ENCODE peak calls at places on chromosomes 1 and 21, in seven cellular contexts. M is SK-N-SH, V is HepG2, X is HCT116, R is K562, U is GM12878, L is H1. Y is an unnamed sample.
A peak's percentile ranks its signal among the peaks of the same experiment; 100 is the strongest.

GRCh38 chr1:229024528-229025119 is 246.3 kb upstream of the RAB4A start:
- DNase-seq in M (no peak), V (peak; percentile 59), X (peak; percentile 57), R (peak; percentile 74), U (no peak), L (no peak), Y (peak; percentile 18)

GRCh38 chr1:17023103-17023502 is 11.4 kb upstream of the ATP13A2 start:
- DNase-seq in M (no peak), V (no peak), X (no peak), R (no peak), U (peak; percentile 49), L (no peak), Y (no peak)

GRCh38 chr21:45154511-45155508 is 80.4 kb downstream of the ADARB1 start:
- DNase-seq in M (peak; percentile 87), V (no peak), X (no peak), R (peak; percentile 22), U (no peak), L (peak; percentile 46), Y (no peak)

GRCh38 chr1:57860931-57861600 is 437.2 kb upstream of the DAB1 start:
- DNase-seq in M (no peak), V (no peak), X (no peak), R (no peak), U (no peak), L (no peak), Y (no peak)

GRCh38 chr1:219791766-219792165 is 136.6 kb downstream of the SLC30A10 start:
- DNase-seq in M (no peak), V (no peak), X (no peak), R (no peak), U (no peak), L (no peak), Y (no peak)

GRCh38 chr1:24110642-24111263 is 1.2 kb downstream of the MYOM3 start:
- DNase-seq in M (peak; percentile 93), V (no peak), X (no peak), R (no peak), U (no peak), L (no peak), Y (no peak)

GRCh38 chr1:154348429-154349076 is 23.2 kb downstream of the ATP8B2 start:
- DNase-seq in M (no peak), V (no peak), X (no peak), R (peak; percentile 81), U (no peak), L (no peak), Y (no peak)

GRCh38 chr1:232377494-232377770 is 252.5 kb downstream of the SIPA1L2 start:
- DNase-seq in M (no peak), V (peak; percentile 12), X (peak; percentile 63), R (no peak), U (no peak), L (no peak), Y (no peak)

GRCh38 chr1:33300673-33301072 is 20.2 kb downstream of the A3GALT2 start:
- DNase-seq in M (no peak), V (no peak), X (no peak), R (no peak), U (no peak), L (no peak), Y (no peak)

GRCh38 chr1:19404748-19405147 is 80.6 kb downstream of the CAPZB start:
- DNase-seq in M (no peak), V (no peak), X (no peak), R (no peak), U (no peak), L (no peak), Y (no peak)

GRCh38 chr21:45856422-45856821 is 125.1 kb upstream of the COL6A1 start:
- DNase-seq in M (no peak), V (no peak), X (no peak), R (no peak), U (no peak), L (no peak), Y (no peak)

GRCh38 chr1:175503538-175503937 is 239.9 kb downstream of the TNR start:
- DNase-seq in M (no peak), V (no peak), X (no peak), R (no peak), U (no peak), L (no peak), Y (no peak)

GRCh38 chr1:113811353-113811887 is 856 bp downstream of the RSBN1 start:
- DNase-seq in M (peak; percentile 19), V (peak; percentile 9), X (no peak), R (peak; percentile 68), U (no peak), L (no peak), Y (peak; percentile 11)

GRCh38 chr1:225449261-225449660 is 21.4 kb upstream of the LBR start:
- DNase-seq in M (no peak), V (no peak), X (peak; percentile 64), R (no peak), U (no peak), L (no peak), Y (no peak)

GRCh38 chr1:54987830-54988705 is 7.6 kb downstream of the TMEM61 start:
- DNase-seq in M (peak; percentile 84), V (no peak), X (no peak), R (no peak), U (no peak), L (no peak), Y (no peak)

GRCh38 chr1:185696419-185697150 is 37.6 kb upstream of the HMCN1 start:
- DNase-seq in M (no peak), V (no peak), X (no peak), R (no peak), U (no peak), L (no peak), Y (no peak)

GRCh38 chr1:151837841-151838490 is 1.7 kb downstream of the C2CD4D start:
- DNase-seq in M (no peak), V (no peak), X (no peak), R (no peak), U (no peak), L (no peak), Y (no peak)

GRCh38 chr1:27233677-27234053 is 767 bp upstream of the WDTC1 start:
- DNase-seq in M (no peak), V (no peak), X (no peak), R (peak; percentile 50), U (no peak), L (no peak), Y (no peak)

GRCh38 chr1:64243757-64244080 is 40.3 kb downstream of the UBE2U start:
- DNase-seq in M (no peak), V (no peak), X (no peak), R (no peak), U (no peak), L (no peak), Y (no peak)

GRCh38 chr1:217134857-217135568 is 411.8 kb upstream of the ESRRG start:
- DNase-seq in M (peak; percentile 77), V (no peak), X (no peak), R (no peak), U (no peak), L (peak; percentile 73), Y (no peak)

GRCh38 chr1:154514066-154514553 is 11.9 kb upstream of the SHE start:
- DNase-seq in M (no peak), V (no peak), X (no peak), R (no peak), U (no peak), L (no peak), Y (no peak)

GRCh38 chr1:162470216-162470615 is 27.4 kb upstream of the UHMK1 start:
- DNase-seq in M (no peak), V (no peak), X (no peak), R (no peak), U (no peak), L (no peak), Y (no peak)

GRCh38 chr1:241253491-241253890 is 103.5 kb downstream of the RGS7 start:
- DNase-seq in M (no peak), V (no peak), X (no peak), R (no peak), U (no peak), L (no peak), Y (no peak)

DNA sequence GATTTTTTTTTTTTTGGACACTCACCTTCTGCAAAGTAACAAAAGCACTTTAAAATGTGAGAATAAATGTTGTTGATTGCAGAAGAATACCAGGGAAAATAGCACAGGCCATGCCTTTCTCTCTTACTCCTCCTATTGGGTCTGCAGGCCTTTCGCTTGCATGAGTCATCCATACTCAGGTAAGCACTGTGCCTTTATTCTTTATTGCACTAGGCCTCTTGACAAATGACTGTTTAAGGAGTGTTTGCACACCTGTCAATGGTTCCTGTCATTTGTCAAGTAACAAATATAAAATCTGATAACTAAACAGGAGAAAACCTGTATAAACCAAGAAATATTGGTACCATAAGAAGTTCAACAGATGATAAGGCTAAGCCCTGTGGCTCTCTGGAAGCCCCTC is 106.5 kb downstream of the RGS7 start:
- DNase-seq in M (no peak), V (no peak), X (no peak), R (no peak), U (no peak), L (no peak), Y (peak; percentile 26)
- TF ChIP-seq JUND in M (no peak), V (no peak), X (no peak), R (no peak), U (no peak), L (peak; percentile 49), Y (no peak)

GRCh38 chr1:45880930-45881329 is 77.5 kb downstream of the MAST2 start:
- DNase-seq in M (no peak), V (no peak), X (no peak), R (no peak), U (no peak), L (no peak), Y (no peak)

GRCh38 chr1:45887156-45887842 is 83.9 kb downstream of the MAST2 start:
- DNase-seq in M (no peak), V (peak; percentile 47), X (no peak), R (no peak), U (no peak), L (no peak), Y (no peak)

GRCh38 chr1:45886229-45886628 is 82.8 kb downstream of the MAST2 start:
- DNase-seq in M (no peak), V (no peak), X (no peak), R (no peak), U (no peak), L (no peak), Y (no peak)

GRCh38 chr1:45883633-45884032 is 80.2 kb downstream of the MAST2 start:
- DNase-seq in M (no peak), V (no peak), X (no peak), R (no peak), U (no peak), L (no peak), Y (no peak)

DNA sequence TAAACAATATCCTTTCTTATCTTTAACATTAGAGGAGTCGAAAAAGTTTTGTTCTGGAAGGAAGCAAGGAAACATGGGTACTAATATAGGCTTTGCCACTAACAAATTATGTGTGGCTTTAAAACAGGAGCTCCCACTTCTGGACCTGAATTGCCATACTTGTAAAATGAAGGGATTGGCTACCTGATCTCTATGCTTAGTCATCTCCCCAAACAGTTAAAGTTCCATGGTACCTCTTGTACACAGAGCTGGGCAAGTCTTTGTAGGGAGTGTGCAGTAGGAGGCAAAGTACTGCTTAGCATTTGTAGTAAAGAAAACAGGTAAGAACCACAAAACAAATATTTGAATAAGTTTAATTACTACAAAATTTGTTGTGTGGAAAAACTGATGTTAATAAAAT is 81.3 kb downstream of the MAST2 start:
- DNase-seq in M (no peak), V (peak; percentile 62), X (no peak), R (peak; percentile 50), U (no peak), L (no peak), Y (peak; percentile 35)
- TF ChIP-seq JUND in M (no peak), V (no peak), X (no peak), R (peak; percentile 36), U (no peak), L (no peak), Y (no peak)

GRCh38 chr1:2479618-2480017 is 3.5 kb downstream of the PLCH2 start:
- DNase-seq in M (no peak), V (no peak), X (no peak), R (no peak), U (no peak), L (no peak), Y (no peak)
- TF ChIP-seq JUND in M (no peak), V (no peak), X (no peak), R (no peak), U (no peak), L (no peak), Y (no peak)

GRCh38 chr1:201277441-201277840 is 5.9 kb upstream of the PKP1 start:
- DNase-seq in M (no peak), V (no peak), X (no peak), R (no peak), U (no peak), L (no peak), Y (no peak)
- TF ChIP-seq JUND in M (no peak), V (no peak), X (no peak), R (no peak), U (no peak), L (no peak), Y (no peak)

Y was measured in T47D.